ENCODE peak calls at places on chromosomes 5 and 9, in ten cellular contexts. E, W, S, H, L, U, Y, Q, Z and P are unnamed samples.

GRCh38 chr9:19201899-19202891 is 28.3 kb upstream of the DENND4C start:
- DNase-seq in H (no peak), Y (no peak), Z (no peak), S (peak; percentile 19), Q (no peak), L (no peak), E (no peak), W (no peak), U (no peak), P (no peak)

GRCh38 chr5:1879292-1880263 is 3.1 kb downstream of the IRX4 start:
- DNase-seq in H (no peak), E (no peak), W (no peak), Z (no peak), L (no peak), Q (no peak), U (no peak), Y (no peak), S (no peak), P (no peak)

GRCh38 chr9:72491242-72491641 is 30.2 kb upstream of the TMC1 start:
- DNase-seq in Q (no peak), H (no peak), L (no peak), W (no peak), Z (no peak), S (no peak), U (no peak), Y (no peak), E (no peak), P (no peak)

GRCh38 chr9:136784249-136784996 is 6.7 kb upstream of the TMEM141 start:
- DNase-seq in W (no peak), L (no peak), Z (peak; percentile 57), U (no peak), S (no peak), E (peak; percentile 58), H (no peak), Y (no peak), Q (no peak), P (peak; percentile 61)

GRCh38 chr9:96209407-96210031 is 92.5 kb downstream of the HSD17B3 start:
- DNase-seq in Y (no peak), U (peak; percentile 29), H (no peak), Q (peak; percentile 18), W (no peak), Z (no peak), E (peak; percentile 96), S (peak; percentile 57), L (no peak), P (no peak)

GRCh38 chr5:67031689-67032088 is 164.9 kb downstream of the CD180 start:
- DNase-seq in U (no peak), S (no peak), Q (no peak), W (no peak), Y (no peak), L (no peak), H (no peak), E (peak; percentile 41), Z (no peak), P (no peak)

GRCh38 chr5:1793301-1793740 is 6.3 kb downstream of the MRPL36 start:
- DNase-seq in U (no peak), E (peak; percentile 72), Z (peak; percentile 17), W (peak; percentile 50), Q (no peak), H (no peak), L (no peak), S (peak; percentile 21), Y (peak; percentile 55), P (no peak)

GRCh38 chr9:100379862-100380261 is 27.1 kb upstream of the TEX10 start:
- DNase-seq in S (peak; percentile 75), Q (peak; percentile 63), W (no peak), Y (no peak), U (no peak), E (peak; percentile 72), H (no peak), Z (no peak), L (no peak), P (no peak)

DNA sequence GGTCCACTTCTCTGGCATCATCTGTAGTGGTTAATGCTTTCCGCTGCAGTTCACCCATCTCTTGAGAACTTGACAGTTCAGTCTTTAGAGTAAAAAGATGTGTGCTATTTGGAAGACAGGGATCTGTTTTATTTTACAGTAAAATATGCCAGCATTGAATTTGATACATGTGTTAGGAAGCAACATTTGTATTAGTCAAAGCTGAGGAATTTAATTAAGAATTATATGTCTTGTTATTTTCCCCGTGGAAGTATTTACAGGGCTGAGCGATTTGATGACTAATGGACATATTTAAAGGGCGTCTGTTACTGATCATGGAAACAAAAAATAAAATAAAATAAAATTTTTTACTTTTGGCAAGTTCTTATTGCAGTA is 101.3 kb downstream of the PAM start:
- DNase-seq in U (no peak), E (peak; percentile 91), H (no peak), L (no peak), Z (no peak), Q (peak; percentile 83), W (no peak), Y (no peak), S (peak; percentile 37), P (no peak)
- H3K4me3 ChIP-seq in U (no peak overlapping the region), E (peak overlapping the region; percentile 45), H (no peak overlapping the region), L (no peak overlapping the region), Z (no peak overlapping the region), Q (no peak overlapping the region), W (no peak overlapping the region), Y (no peak overlapping the region), S (no peak overlapping the region), P (no peak overlapping the region)

GRCh38 chr5:177491429-177491945 is 5.9 kb downstream of the PDLIM7 start:
- DNase-seq in U (no peak), Q (no peak), L (peak; percentile 99), H (peak; percentile 79), Y (peak; percentile 86), E (peak; percentile 57), S (no peak), W (no peak), Z (peak; percentile 78), P (peak; percentile 74)
- H3K4me3 ChIP-seq in U (no peak overlapping the region), Q (no peak overlapping the region), L (no peak overlapping the region), H (no peak overlapping the region), Y (no peak overlapping the region), E (no peak overlapping the region), S (no peak overlapping the region), W (no peak overlapping the region), Z (no peak overlapping the region), P (no peak overlapping the region)

DNA sequence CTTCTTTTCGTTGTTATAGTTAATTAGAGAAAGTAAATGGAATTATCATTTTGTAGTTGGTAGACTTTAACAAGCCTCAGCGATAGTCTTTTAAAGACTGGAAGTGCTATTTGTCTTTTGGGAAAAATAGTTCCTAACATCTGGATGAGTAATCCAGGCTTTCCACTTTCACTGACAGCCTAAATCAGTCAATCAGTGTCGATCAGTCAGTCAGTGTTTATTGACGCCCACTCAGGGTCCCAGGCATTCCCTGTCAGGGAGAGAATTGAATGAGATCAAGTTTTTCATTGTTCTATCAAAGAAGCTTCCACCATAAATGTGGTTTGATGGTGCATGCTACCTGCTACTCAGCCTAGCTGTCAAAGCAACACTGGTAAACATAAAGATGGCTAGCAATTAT is 2.6 kb downstream of the ABL1 start:
- DNase-seq in U (no peak), L (no peak), W (no peak), H (no peak), Q (no peak), Z (no peak), Y (no peak), S (no peak), E (no peak), P (no peak)
- H3K4me3 ChIP-seq in U (no peak overlapping the region), L (peak overlapping the region; percentile 94), W (no peak overlapping the region), H (peak overlapping the region; percentile 16), Q (peak overlapping the region; percentile 16), Z (no peak overlapping the region), Y (peak overlapping the region; percentile 99), S (peak overlapping the region; percentile 93), E (peak overlapping the region; percentile 86), P (no peak overlapping the region)

DNA sequence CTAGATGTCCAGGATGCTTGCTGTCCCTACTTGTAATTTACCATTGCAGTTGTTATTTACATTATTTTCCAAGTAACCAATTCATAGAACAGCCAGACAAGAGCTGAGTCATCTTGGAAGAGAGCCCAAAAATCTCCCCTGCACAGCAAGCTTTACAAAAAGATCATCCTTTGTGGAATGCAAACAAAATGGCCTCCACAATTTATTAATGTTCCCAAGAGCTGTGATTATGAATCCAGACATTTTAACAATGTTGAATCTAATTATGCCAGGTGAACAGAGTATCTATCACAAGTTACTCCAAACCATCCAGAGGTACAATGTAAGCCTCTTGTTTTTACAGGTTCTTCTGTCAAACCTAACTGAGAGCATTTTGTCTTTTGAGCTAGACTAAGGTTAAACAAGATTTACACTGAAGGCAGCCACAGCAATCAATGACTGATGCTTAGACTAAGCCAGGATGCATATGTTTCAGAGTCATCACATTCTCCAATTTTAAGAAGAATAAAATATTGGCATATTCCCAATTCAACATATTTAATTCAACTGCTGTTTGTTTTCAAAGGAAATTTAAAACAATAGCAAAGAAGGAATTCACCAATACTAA is 95.3 kb upstream of the SLC12A2 start:
- DNase-seq in Q (peak; percentile 23), Z (no peak), S (peak; percentile 95), E (peak; percentile 72), L (no peak), W (no peak), Y (no peak), H (no peak), U (no peak), P (peak; percentile 37)
- H3K4me3 ChIP-seq in Q (no peak overlapping the region), Z (no peak overlapping the region), S (no peak overlapping the region), E (no peak overlapping the region), L (no peak overlapping the region), W (no peak overlapping the region), Y (no peak overlapping the region), H (no peak overlapping the region), U (no peak overlapping the region), P (no peak overlapping the region)

DNA sequence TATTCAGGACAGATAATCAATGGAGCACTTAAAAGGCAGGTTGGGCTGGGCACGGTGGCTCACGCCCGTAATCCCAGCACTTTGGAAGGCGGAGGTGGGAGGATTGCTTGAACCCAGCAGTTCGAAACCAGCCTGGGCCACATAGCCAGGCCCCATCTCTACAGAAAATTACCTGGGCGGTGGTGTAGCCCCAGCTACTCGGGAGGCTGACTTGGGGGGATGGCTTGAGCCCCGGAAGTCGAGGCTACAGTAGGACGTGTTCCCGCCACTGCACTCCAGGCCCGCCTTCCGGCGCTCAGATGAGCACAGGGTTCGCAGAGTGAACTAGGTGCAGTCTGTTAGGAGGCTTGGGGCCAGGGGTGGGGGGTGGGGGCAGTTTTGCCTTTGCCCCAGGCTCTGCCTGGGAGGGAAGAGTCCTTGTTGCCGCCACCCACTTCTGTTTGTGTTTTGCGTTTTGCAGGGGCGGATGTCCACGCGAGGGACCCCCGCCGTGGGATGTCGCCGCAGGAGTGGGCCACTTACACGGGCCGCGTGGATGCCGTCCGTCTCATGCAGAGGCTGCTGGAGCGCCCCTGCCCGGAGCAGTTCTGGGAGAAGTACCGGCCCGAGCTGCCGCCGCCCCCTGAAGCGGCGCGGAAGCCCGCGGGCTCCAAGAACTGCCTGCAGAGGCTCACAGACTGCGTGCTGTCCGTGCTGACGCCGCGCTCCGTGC is 85.1 kb downstream of the ANKRD33B start:
- DNase-seq in Z (no peak), Q (no peak), S (no peak), U (no peak), Y (no peak), L (no peak), H (no peak), E (no peak), W (no peak), P (no peak)
- H3K4me3 ChIP-seq in Z (no peak overlapping the region), Q (no peak overlapping the region), S (no peak overlapping the region), U (no peak overlapping the region), Y (no peak overlapping the region), L (no peak overlapping the region), H (no peak overlapping the region), E (no peak overlapping the region), W (no peak overlapping the region), P (no peak overlapping the region)